ENCODE peak calls at places on chromosomes 2 and 18, in seven cellular contexts. J, T, A, Z, C, K and M are unnamed samples.

GRCh38 chr18:3060667-3061580 is 48.0 kb upstream of the LPIN2 start:
- DNase-seq in J (no peak), T (no peak), A (no peak), Z (no peak), C (no peak), K (peak; percentile 49), M (no peak)

GRCh38 chr2:236176417-236176816 is 8.2 kb upstream of the GBX2 start:
- DNase-seq in J (no peak), T (no peak), A (peak; percentile 50), Z (peak; percentile 31), C (no peak), K (no peak), M (peak; percentile 12)

GRCh38 chr18:2244641-2245040 is 326.7 kb downstream of the METTL4 start:
- DNase-seq in J (peak; percentile 5), T (no peak), A (no peak), Z (no peak), C (no peak), K (no peak), M (no peak)

GRCh38 chr2:235126771-235127170 is 175.0 kb downstream of the SH3BP4 start:
- DNase-seq in J (no peak), T (no peak), A (no peak), Z (no peak), C (no peak), K (no peak), M (no peak)

GRCh38 chr2:190043441-190043840 is 19.1 kb downstream of the MSTN start:
- DNase-seq in J (no peak), T (no peak), A (no peak), Z (peak; percentile 40), C (no peak), K (no peak), M (no peak)

GRCh38 chr2:239275871-239276812 is 124.7 kb downstream of the HDAC4 start:
- DNase-seq in J (no peak), T (peak; percentile 66), A (peak; percentile 67), Z (peak; percentile 79), C (no peak), K (no peak), M (peak; percentile 49)

GRCh38 chr18:33669589-33669988 is 91.6 kb downstream of the ASXL3 start:
- DNase-seq in J (no peak), T (no peak), A (no peak), Z (no peak), C (no peak), K (no peak), M (no peak)

GRCh38 chr2:189092936-189093335 is 86.6 kb downstream of the COL5A2 start:
- DNase-seq in J (no peak), T (no peak), A (no peak), Z (peak; percentile 92), C (no peak), K (no peak), M (no peak)

GRCh38 chr2:127398239-127398590 is 10.4 kb upstream of the MAP3K2 start:
- DNase-seq in J (peak; percentile 88), T (peak; percentile 81), A (peak; percentile 81), Z (peak; percentile 89), C (no peak), K (peak; percentile 61), M (peak; percentile 91)

GRCh38 chr18:32439802-32440201 is 30.9 kb downstream of the GAREM1 start:
- DNase-seq in J (no peak), T (no peak), A (no peak), Z (no peak), C (no peak), K (no peak), M (no peak)
- TF ChIP-seq CTCF in J (peak; percentile 45), T (peak; percentile 41), A (peak; percentile 8), Z (no peak), C (peak; percentile 50), K (no peak), M (no peak)

GRCh38 chr18:61891271-61891670 is 1.5 kb downstream of the RNF152 start:
- DNase-seq in J (peak; percentile 87), T (no peak), A (no peak), Z (peak; percentile 55), C (no peak), K (no peak), M (no peak)

GRCh38 chr18:61891874-61892273 is 933 bp downstream of the RNF152 start:
- DNase-seq in J (no peak), T (no peak), A (no peak), Z (no peak), C (no peak), K (no peak), M (no peak)

GRCh38 chr18:61893971-61894750 is 1.4 kb upstream of the RNF152 start:
- DNase-seq in J (peak; percentile 79), T (no peak), A (peak; percentile 87), Z (peak; percentile 61), C (peak; percentile 56), K (peak; percentile 84), M (peak; percentile 58)

GRCh38 chr18:61893304-61893970 is 630 bp upstream of the RNF152 start:
- DNase-seq in J (peak; percentile 37), T (no peak), A (peak; percentile 74), Z (peak; percentile 35), C (peak; percentile 55), K (peak; percentile 38), M (no peak)

GRCh38 chr18:61892683-61893303 is at the start of gene RNF152:
- DNase-seq in J (peak; percentile 49), T (no peak), A (peak; percentile 63), Z (peak; percentile 29), C (peak; percentile 12), K (no peak), M (no peak)
- TF ChIP-seq CTCF in J (no peak), T (no peak), A (no peak), Z (peak; percentile 31), C (no peak), K (no peak), M (no peak)

DNA sequence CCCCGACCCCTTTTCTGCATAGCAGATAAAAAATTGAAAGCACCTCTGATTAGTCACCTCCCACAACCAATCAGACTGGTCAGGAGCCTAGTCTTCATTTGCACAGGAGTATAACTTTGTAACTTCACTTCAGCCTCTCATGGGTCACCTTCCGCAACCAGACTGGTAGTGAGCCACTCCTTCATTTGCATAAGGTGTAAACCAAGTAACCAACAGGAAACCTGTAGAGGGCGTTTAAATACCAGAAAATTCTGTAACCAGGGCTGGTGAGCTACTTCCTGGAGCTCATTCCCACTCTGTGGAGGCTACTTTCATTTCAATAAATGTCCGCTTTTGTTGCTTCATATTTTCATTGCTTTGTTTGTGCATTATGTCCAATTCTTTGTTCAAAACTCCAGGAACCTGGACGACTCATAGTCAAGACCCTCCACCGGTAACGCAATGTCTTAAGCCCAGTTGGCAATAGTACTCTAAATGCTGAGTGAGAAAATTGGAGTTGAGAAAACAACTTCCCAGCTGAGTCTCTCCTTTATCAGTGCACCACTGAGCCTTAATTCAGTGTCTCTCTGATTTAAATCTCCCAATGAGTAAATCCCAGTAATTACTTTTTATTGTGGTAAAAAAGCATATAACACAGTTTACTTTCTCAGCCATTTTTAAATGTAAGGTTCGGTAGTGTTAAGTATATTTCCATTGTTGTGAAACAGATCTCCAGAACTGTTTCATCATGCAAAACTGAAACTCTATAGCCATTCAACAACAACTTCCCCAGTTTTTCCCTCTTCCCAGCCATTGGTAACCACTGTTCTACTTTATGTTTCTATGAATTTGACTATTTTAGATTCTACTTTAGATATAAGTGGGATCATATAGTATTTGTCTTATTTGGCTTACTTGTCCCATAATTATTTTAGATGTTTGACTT is 392.7 kb upstream of the SLC8A1 start:
- DNase-seq in J (peak; percentile 30), T (no peak), A (no peak), Z (peak; percentile 11), C (no peak), K (no peak), M (no peak)
- TF ChIP-seq CTCF in J (peak; percentile 8), T (no peak), A (peak; percentile 37), Z (no peak), C (no peak), K (no peak), M (no peak)

DNA sequence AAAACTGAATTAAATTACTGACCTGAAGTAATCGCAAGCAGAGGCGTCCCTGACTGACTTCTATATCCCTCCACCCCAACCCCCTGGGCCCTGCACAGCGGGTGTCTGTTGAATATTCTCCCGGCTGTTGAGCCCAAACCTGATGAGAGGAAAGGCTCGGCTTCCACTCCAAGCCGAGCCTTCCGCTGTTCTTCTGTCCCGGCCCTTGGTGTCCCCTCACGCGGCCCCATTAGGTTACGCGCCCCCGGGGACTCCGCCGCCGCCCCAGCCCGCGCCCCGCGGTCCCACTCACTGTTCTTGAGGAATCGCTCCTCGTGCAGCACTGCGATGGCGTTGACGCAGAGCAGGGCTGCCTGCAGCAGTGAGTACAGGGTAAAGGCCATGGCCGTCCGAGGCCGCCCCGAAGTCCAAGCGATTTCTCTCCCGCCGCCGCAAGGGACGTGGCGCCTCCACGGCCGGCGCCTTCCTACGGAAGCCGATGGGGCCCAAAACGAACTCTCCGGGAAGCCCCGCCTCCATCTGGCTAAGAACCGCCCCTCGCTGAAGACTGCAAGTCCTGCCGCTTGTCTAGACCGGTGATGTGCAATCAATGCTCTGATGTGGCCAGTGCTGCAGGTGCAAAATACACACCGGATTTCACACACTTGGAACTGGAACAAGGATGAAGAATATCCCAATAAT is at the start of gene IER3IP1:
- DNase-seq in J (peak; percentile 86), T (peak; percentile 45), A (peak; percentile 95), Z (peak; percentile 93), C (peak; percentile 92), K (peak; percentile 91), M (peak; percentile 85)
- TF ChIP-seq CTCF in J (no peak), T (no peak), A (peak; percentile 9), Z (no peak), C (peak; percentile 28), K (no peak), M (no peak)

DNA sequence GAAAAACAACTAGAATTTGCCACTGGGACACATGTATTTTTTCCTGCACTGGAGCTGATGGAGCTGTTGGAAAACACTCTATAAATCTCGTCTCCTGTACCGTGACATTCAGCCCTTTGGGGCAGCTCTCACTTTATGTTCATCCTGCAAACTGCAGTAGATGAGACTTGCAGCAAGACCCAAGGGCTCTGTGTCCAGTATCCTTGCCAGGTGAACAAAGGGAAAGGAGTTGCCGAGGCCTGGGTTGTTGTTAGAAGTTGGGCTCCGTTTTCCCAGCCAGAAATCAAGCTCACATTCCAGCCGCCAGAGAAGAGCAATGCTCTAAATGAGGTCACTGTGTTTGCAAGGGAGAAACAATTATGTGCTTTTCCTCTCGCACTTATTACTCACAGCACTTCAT is 285.1 kb downstream of the SLC4A3 start:
- DNase-seq in J (peak; percentile 28), T (no peak), A (no peak), Z (peak; percentile 59), C (no peak), K (no peak), M (no peak)
- TF ChIP-seq CTCF in J (peak; percentile 5), T (peak; percentile 15), A (no peak), Z (peak; percentile 14), C (peak; percentile 30), K (no peak), M (no peak)

DNA sequence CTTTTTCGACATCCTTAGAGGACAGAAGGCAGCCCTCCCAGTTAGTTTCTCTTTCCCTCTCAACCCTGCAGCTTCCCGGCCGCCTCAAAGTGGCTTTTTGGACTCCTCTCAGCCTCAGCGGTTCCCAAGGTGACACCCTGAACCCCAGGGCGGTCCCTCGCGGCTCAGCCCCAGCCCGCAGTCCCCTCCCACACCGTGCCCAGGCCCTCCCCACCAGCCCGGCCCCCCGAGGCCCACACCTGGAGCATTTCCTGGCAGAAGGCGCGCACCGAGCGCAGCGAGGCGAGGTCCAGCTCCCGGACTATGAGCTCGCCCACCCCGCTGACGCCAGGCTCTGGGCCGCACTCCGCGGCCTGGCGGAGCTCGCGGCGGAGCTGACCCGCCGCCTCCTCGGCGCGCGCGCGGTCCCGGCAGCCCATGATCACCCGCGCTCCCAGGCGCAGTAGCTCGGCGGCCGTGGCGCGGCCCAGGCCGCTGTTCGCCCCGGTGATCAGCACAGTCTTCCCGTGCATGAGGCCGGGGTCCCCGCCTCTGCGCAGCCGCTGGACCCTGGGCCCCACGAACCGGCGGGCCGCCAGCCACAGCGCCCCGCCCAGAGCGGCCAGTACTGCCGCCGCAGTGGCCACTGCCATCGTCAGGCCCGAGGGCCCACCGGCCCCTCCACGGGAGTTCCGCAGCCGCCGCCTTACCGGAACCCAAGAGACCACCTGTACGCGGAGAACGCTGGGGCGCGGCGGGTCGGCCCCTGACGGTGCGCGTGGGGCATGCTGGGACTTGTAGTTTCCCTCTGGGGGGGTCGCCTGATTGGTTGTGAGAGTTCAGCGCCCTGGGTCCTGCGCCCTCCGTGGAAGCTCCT is at the start of gene RDH14:
- DNase-seq in J (peak; percentile 88), T (peak; percentile 79), A (peak; percentile 96), Z (peak; percentile 94), C (peak; percentile 82), K (peak; percentile 89), M (peak; percentile 78)
- TF ChIP-seq CTCF in J (no peak), T (no peak), A (peak; percentile 9), Z (no peak), C (no peak), K (no peak), M (no peak)